ENCODE peak calls at places on chromosomes 12 and 14, in seven cellular contexts. S, I, A, J, X, L and K are unnamed samples.

GRCh38 chr12:77010637-77011548 is 54.5 kb downstream of the E2F7 start:
- DNase-seq in S (peak; percentile 62), I (peak; percentile 78), A (peak; percentile 72), J (peak; percentile 32), X (peak; percentile 33), L (peak; percentile 78), K (peak; percentile 62)

GRCh38 chr12:126069549-126070165 is 1004.4 kb downstream of the AACS start:
- DNase-seq in S (no peak), I (peak; percentile 84), A (peak; percentile 20), J (no peak), X (no peak), L (peak; percentile 84), K (peak; percentile 38)

GRCh38 chr14:94638961-94639817 is 27.0 kb downstream of the SERPINA3 start:
- DNase-seq in S (no peak), I (no peak), A (no peak), J (no peak), X (no peak), L (no peak), K (no peak)

GRCh38 chr12:116920939-116921338 is 10.2 kb downstream of the FBXW8 start:
- DNase-seq in S (no peak), I (no peak), A (no peak), J (no peak), X (no peak), L (no peak), K (no peak)

GRCh38 chr12:40697566-40698257 is 5.5 kb downstream of the CNTN1 start:
- DNase-seq in S (no peak), I (peak; percentile 42), A (no peak), J (no peak), X (no peak), L (no peak), K (no peak)

GRCh38 chr14:24332094-24332983 is 2.5 kb downstream of the ADCY4 start:
- DNase-seq in S (no peak), I (peak; percentile 65), A (peak; percentile 82), J (peak; percentile 83), X (peak; percentile 68), L (peak; percentile 62), K (peak; percentile 39)

GRCh38 chr12:120194534-120195395 is at the start of gene GCN1:
- DNase-seq in S (peak; percentile 73), I (peak; percentile 98), A (peak; percentile 93), J (peak; percentile 84), X (peak; percentile 91), L (peak; percentile 82), K (peak; percentile 73)

GRCh38 chr14:65866422-65866821 is 453.9 kb downstream of the FUT8 start:
- DNase-seq in S (no peak), I (no peak), A (no peak), J (no peak), X (no peak), L (no peak), K (no peak)

GRCh38 chr12:107042801-107043200 is 50.5 kb downstream of the CRY1 start:
- DNase-seq in S (no peak), I (no peak), A (no peak), J (no peak), X (no peak), L (no peak), K (no peak)

GRCh38 chr12:48779869-48780268 is 9.0 kb downstream of the ADCY6 start:
- DNase-seq in S (no peak), I (no peak), A (no peak), J (no peak), X (no peak), L (peak; percentile 81), K (peak; percentile 29)

GRCh38 chr12:68425998-68426397 is 93.8 kb upstream of the MDM1 start:
- DNase-seq in S (no peak), I (peak; percentile 19), A (no peak), J (no peak), X (no peak), L (peak; percentile 93), K (peak; percentile 61)

GRCh38 chr12:130137141-130138018 is 24.9 kb upstream of the FZD10 start:
- DNase-seq in S (no peak), I (no peak), A (no peak), J (no peak), X (no peak), L (no peak), K (no peak)

GRCh38 chr12:47686645-47687240 is 19.1 kb downstream of the RPAP3 start:
- DNase-seq in S (no peak), I (peak; percentile 55), A (no peak), J (no peak), X (no peak), L (peak; percentile 60), K (peak; percentile 57)

GRCh38 chr12:132433641-132434395 is 56.1 kb upstream of the FBRSL1 start:
- DNase-seq in S (no peak), I (peak; percentile 73), A (peak; percentile 90), J (no peak), X (no peak), L (no peak), K (no peak)

GRCh38 chr12:66848967-66849366 is 170.1 kb upstream of the GRIP1 start:
- DNase-seq in S (no peak), I (no peak), A (no peak), J (no peak), X (no peak), L (no peak), K (no peak)

GRCh38 chr12:132451172-132451835 is 38.6 kb upstream of the FBRSL1 start:
- DNase-seq in S (no peak), I (no peak), A (peak; percentile 59), J (no peak), X (no peak), L (no peak), K (no peak)

GRCh38 chr14:68738559-68738958 is 54.3 kb downstream of the ZFP36L1 start:
- DNase-seq in S (no peak), I (no peak), A (no peak), J (no peak), X (no peak), L (no peak), K (no peak)

DNA sequence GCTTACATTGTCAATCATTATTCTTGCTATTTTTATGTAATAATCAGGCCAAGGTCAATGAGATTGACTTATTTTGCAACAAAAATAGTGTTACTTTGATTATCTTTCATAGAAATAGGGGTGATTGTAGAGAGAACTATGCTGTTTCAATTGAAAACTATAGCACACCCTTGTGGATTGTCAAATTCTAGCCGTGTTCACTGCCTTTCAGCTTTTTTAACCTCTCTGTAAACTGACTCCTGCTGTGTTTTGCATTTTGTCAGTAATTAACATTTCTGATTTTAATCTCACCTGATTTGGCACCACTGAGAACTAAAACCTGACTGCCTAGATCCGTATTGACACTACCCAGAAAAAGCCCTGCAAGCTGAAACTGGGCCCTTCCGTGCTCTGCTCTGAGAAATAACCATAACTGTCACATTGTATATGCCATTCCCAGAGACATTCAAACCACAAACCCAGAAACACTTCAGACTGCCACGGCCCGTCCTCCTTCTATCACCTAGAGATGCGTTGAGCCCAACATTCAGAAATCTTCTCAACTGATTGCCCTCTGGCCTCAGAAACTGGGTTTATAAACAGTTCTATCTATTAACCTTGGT is 26.6 kb upstream of the ETV6 start:
- DNase-seq in S (no peak), I (peak; percentile 6), A (no peak), J (no peak), X (no peak), L (no peak), K (no peak)
- TF ChIP-seq CTCF in S (no peak), I (peak; percentile 50), A (no peak), J (no peak), X (peak; percentile 28), L (peak; percentile 13), K (peak; percentile 60)

DNA sequence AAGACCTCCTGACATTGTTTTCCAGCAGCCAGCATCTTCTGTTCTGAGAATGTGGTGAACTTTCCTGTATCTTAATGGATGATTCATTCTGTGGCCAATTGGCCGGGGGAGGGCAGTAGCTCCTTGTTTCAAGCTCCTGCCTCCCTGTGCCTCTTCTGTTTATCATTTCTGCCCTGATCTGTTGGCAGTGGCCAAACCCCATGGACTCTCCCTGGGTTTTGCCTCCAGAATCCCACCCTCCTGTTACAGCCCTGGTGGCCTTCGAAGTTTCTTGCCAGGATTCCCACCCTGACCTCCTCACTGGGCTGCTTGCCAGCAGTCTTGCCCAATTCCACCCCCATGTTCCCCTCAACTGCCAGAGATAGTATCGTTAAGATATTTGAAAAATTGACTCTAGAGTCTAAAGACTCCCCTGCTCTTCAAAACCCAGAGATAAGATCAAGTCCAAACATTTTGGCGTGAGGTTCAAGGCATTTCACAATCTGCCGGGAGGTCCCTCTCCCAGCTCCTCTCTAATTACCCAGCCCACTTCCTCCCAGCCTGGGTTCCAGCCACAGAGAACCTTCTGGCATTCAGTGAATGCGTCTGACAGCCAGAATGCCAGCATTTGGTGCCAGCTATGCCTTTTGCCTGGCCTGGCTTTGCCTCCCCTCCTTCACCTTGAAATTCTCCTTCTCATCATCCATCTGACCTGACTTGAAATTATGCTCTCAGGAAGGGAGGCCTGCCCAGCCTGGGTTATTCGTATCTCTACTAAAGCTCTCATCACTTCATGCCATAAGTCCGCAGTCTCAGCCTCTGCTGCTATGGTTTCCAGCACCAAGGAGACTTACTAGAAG is 37.7 kb upstream of the TXNRD1 start:
- DNase-seq in S (no peak), I (peak; percentile 85), A (no peak), J (no peak), X (no peak), L (peak; percentile 98), K (peak; percentile 95)
- TF ChIP-seq CTCF in S (no peak), I (peak; percentile 81), A (no peak), J (no peak), X (peak; percentile 18), L (peak; percentile 28), K (peak; percentile 74)

GRCh38 chr14:106187176-106187670 is 660.8 kb downstream of the TMEM121 start:
- DNase-seq in S (no peak), I (no peak), A (no peak), J (no peak), X (no peak), L (no peak), K (no peak)

DNA sequence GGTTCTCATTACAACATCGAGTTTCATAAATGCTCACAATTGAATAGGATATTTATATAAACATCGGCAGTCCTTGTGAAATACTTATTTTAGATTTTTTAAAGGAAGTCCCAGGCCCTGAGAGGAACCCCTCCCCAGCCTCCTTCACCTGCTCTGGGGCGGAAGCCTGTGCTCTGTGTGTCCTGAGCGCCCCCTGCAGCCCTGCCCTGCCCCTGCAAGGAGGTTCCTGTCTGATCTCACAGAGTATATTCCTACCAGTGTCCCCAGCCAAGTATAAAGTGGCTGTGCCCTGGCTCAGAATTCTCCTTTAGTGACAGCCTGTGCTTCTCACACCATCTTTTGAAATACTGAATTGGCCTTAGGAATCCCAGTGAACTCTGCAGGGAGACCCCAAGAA is 659.5 kb downstream of the TMEM121 start:
- DNase-seq in S (no peak), I (no peak), A (no peak), J (peak; percentile 61), X (no peak), L (no peak), K (no peak)
- TF ChIP-seq CTCF in S (no peak), I (no peak), A (no peak), J (peak; percentile 84), X (peak; percentile 47), L (no peak), K (no peak)

GRCh38 chr12:26264215-26264838 is 69.0 kb downstream of the SSPN start:
- DNase-seq in S (no peak), I (no peak), A (no peak), J (no peak), X (no peak), L (no peak), K (no peak)
- TF ChIP-seq CTCF in S (no peak), I (peak; percentile 13), A (no peak), J (no peak), X (no peak), L (no peak), K (no peak)